ENCODE peak calls at places on chromosomes 16 and 17, in six cellular contexts. P, W, K, A, L and E are unnamed samples.

GRCh38 chr17:30208214-30208613 is 27.3 kb downstream of the SLC6A4 start:
- DNase-seq in P (no peak), W (no peak), K (no peak), A (no peak), L (no peak), E (no peak)

GRCh38 chr16:29816694-29817441 is 916 bp downstream of the PAGR1 start:
- DNase-seq in P (peak; percentile 62), W (no peak), K (no peak), A (peak; percentile 46), L (peak; percentile 78), E (peak; percentile 81)

GRCh38 chr16:29992371-29992967 is 2.9 kb downstream of the HIRIP3 start:
- DNase-seq in P (no peak), W (no peak), K (no peak), A (no peak), L (no peak), E (peak; percentile 41)

GRCh38 chr17:83051423-83052240 is 27.8 kb upstream of the METRNL start:
- DNase-seq in P (peak; percentile 97), W (peak; percentile 96), K (peak; percentile 90), A (peak; percentile 99), L (peak; percentile 97), E (peak; percentile 97)

GRCh38 chr17:40330850-40331470 is 22.0 kb downstream of the RARA start:
- DNase-seq in P (no peak), W (no peak), K (no peak), A (no peak), L (no peak), E (no peak)

GRCh38 chr16:79839851-79840321 is 239.3 kb upstream of the MAF start:
- DNase-seq in P (peak; percentile 30), W (no peak), K (no peak), A (no peak), L (no peak), E (no peak)

GRCh38 chr16:69423189-69423588 is 1.2 kb upstream of the CYB5B start:
- DNase-seq in P (no peak), W (no peak), K (no peak), A (no peak), L (no peak), E (no peak)

GRCh38 chr17:56230660-56231059 is 77.4 kb downstream of the ANKFN1 start:
- DNase-seq in P (peak; percentile 54), W (no peak), K (no peak), A (no peak), L (no peak), E (peak; percentile 25)

GRCh38 chr17:40063034-40063765 is 435 bp downstream of the THRA start:
- DNase-seq in P (peak; percentile 77), W (no peak), K (no peak), A (no peak), L (peak; percentile 61), E (peak; percentile 41)

GRCh38 chr17:2400474-2400866 is 390 bp downstream of the MNT start:
- DNase-seq in P (no peak), W (peak; percentile 72), K (no peak), A (peak; percentile 64), L (peak; percentile 66), E (peak; percentile 52)

GRCh38 chr16:29839822-29840221 is 19.6 kb downstream of the MVP start:
- DNase-seq in P (no peak), W (no peak), K (no peak), A (no peak), L (peak; percentile 74), E (no peak)

GRCh38 chr16:68908000-68908313 is 64.6 kb downstream of the TANGO6 start:
- DNase-seq in P (no peak), W (no peak), K (no peak), A (no peak), L (no peak), E (no peak)

GRCh38 chr16:14354561-14355351 is 275.3 kb downstream of the PARN start:
- DNase-seq in P (no peak), W (no peak), K (no peak), A (no peak), L (peak; percentile 83), E (no peak)

GRCh38 chr17:45410144-45411091 is 22.3 kb downstream of the ARHGAP27 start:
- DNase-seq in P (peak; percentile 53), W (no peak), K (no peak), A (peak; percentile 65), L (peak; percentile 33), E (no peak)

GRCh38 chr17:50779747-50780363 is 12.5 kb upstream of the ANKRD40CL start:
- DNase-seq in P (no peak), W (no peak), K (no peak), A (peak; percentile 66), L (no peak), E (no peak)

GRCh38 chr16:48623304-48624016 is 13.5 kb upstream of the N4BP1 start:
- DNase-seq in P (peak; percentile 78), W (peak; percentile 76), K (peak; percentile 33), A (peak; percentile 82), L (peak; percentile 86), E (peak; percentile 65)

GRCh38 chr17:12342609-12343248 is 322.1 kb downstream of the MAP2K4 start:
- DNase-seq in P (no peak), W (peak; percentile 4), K (no peak), A (no peak), L (no peak), E (no peak)

GRCh38 chr17:54948380-54948779 is 20.1 kb downstream of the COX11 start:
- DNase-seq in P (no peak), W (no peak), K (no peak), A (no peak), L (no peak), E (peak; percentile 59)

GRCh38 chr17:18235743-18236256 is 10.4 kb downstream of the LLGL1 start:
- DNase-seq in P (no peak), W (no peak), K (no peak), A (no peak), L (peak; percentile 89), E (peak; percentile 75)

GRCh38 chr17:3558603-3559269 is 1.1 kb upstream of the TRPV3 start:
- DNase-seq in P (no peak), W (no peak), K (no peak), A (no peak), L (no peak), E (no peak)

GRCh38 chr16:2147981-2148671 is at the start of gene RAB26:
- DNase-seq in P (peak; percentile 72), W (peak; percentile 70), K (no peak), A (peak; percentile 67), L (peak; percentile 87), E (peak; percentile 68)

GRCh38 chr16:27175888-27176287 is 27.4 kb upstream of the KDM8 start:
- DNase-seq in P (no peak), W (no peak), K (no peak), A (no peak), L (no peak), E (no peak)

GRCh38 chr17:62767997-62768396 is 40.1 kb downstream of the MARCHF10 start:
- DNase-seq in P (no peak), W (no peak), K (no peak), A (no peak), L (no peak), E (no peak)

GRCh38 chr16:57383276-57384247 is 11.3 kb downstream of the CX3CL1 start:
- DNase-seq in P (peak; percentile 52), W (no peak), K (no peak), A (no peak), L (no peak), E (peak; percentile 72)

GRCh38 chr17:80416260-80416939 is 1.4 kb downstream of the ENDOV start:
- DNase-seq in P (no peak), W (no peak), K (no peak), A (no peak), L (no peak), E (no peak)

GRCh38 chr17:47618416-47618815 is 31.3 kb upstream of the KPNB1 start:
- DNase-seq in P (no peak), W (no peak), K (no peak), A (no peak), L (no peak), E (no peak)
- H3K36me3 ChIP-seq in P (peaks cover 39% of the 10 kb centered on the region), W (peaks cover 93% of the 10 kb centered on the region), K (peaks cover 21% of the 10 kb centered on the region), A (peaks cover 26% of the 10 kb centered on the region), L (no peaks in the 10 kb centered on the region), E (peaks cover 79% of the 10 kb centered on the region)

GRCh38 chr17:22692801-22693171 is 1000.5 kb downstream of the KCNJ18 start:
- DNase-seq in P (no peak), W (no peak), K (no peak), A (no peak), L (no peak), E (no peak)
- H3K9me3 ChIP-seq in P (no peaks in the 10 kb centered on the region), W (no peaks in the 10 kb centered on the region), K (peaks cover under 1% of the 10 kb centered on the region), A (no peaks in the 10 kb centered on the region), L (no peaks in the 10 kb centered on the region), E (no peaks in the 10 kb centered on the region)

DNA sequence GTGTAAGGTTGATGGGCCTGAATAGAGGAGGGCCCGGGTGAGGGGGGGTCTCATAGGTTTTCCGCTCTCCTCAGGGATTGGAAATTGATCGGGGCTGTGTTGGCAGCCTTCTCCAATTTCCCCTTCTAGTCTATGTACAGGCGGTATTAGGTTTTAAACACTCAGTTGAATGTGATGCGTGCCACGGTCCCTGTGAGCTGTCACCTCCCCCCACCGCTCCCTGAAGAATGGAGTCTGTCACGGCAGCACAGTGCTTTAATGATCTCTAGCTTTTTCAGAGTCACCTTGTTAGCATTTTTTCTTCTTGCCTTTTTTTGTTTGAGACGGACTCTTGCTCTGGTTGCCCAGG is 800 bp downstream of the COX4I1 start:
- DNase-seq in P (no peak), W (no peak), K (no peak), A (no peak), L (no peak), E (no peak)
- H3K36me3 ChIP-seq in P (peaks cover 29% of the 10 kb centered on the region), W (peaks cover 69% of the 10 kb centered on the region), K (peaks cover 25% of the 10 kb centered on the region), A (peaks cover 36% of the 10 kb centered on the region), L (no peaks in the 10 kb centered on the region), E (peaks cover 38% of the 10 kb centered on the region)

DNA sequence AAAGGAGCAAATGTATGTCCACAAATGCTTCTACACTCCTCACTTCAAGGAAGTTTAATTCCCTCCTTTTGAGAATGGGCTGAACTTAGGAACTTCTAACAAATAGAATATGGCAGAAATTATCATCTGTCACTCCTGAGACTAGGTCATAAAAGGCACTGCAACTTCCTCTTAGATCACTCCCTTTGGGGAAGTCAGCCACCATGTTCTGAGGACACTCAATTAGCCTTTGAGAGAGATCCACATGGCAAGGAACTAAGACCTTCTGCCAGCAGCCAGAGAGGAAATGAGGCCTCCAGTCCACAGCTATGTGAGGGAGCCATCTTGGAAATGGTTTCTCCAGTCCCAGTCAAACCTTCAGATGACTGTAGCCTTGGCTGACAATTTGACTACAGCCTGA is 113.5 kb upstream of the SEC14L1 start:
- DNase-seq in P (no peak), W (no peak), K (no peak), A (no peak), L (no peak), E (no peak)
- H3K9me3 ChIP-seq in P (peaks cover 25% of the 10 kb centered on the region), W (no peaks in the 10 kb centered on the region), K (peaks cover 11% of the 10 kb centered on the region), A (peaks cover 9% of the 10 kb centered on the region), L (no peaks in the 10 kb centered on the region), E (peaks cover 11% of the 10 kb centered on the region)

GRCh38 chr17:81550830-81551457 is 1.2 kb downstream of the FAAP100 start:
- DNase-seq in P (no peak), W (no peak), K (no peak), A (no peak), L (no peak), E (no peak)
- H3K36me3 ChIP-seq in P (peaks cover 31% of the 10 kb centered on the region), W (peaks cover 42% of the 10 kb centered on the region), K (peaks cover 25% of the 10 kb centered on the region), A (no peaks in the 10 kb centered on the region), L (no peaks in the 10 kb centered on the region), E (peaks cover 63% of the 10 kb centered on the region)

DNA sequence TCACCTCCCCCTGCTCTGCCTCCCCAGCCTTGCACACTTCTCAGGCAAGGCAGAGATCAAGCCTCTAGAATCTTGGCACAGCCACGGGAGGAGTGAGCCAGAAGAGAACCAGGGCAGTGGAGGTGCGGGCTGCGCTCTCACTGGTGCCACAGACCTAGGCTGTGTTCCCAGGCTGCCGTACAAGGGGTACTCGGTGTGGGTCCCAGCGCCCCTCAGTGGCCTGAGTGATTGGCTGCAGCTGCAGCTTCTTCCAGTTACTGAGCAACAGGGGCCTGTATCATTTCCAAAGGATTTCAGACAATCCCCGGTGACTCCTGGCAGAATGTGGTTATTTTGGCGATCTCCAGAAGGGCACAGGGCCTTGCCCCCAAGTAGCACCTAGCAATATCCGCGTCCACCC is 1852.1 kb downstream of the TP53TG3F start:
- DNase-seq in P (no peak), W (no peak), K (no peak), A (no peak), L (no peak), E (no peak)
- H3K9me3 ChIP-seq in P (no peaks in the 10 kb centered on the region), W (no peaks in the 10 kb centered on the region), K (no peaks in the 10 kb centered on the region), A (no peaks in the 10 kb centered on the region), L (no peaks in the 10 kb centered on the region), E (no peaks in the 10 kb centered on the region)